ENCODE peak calls at places on chromosomes 11 and 22, in seven cellular contexts. U, Y, X, I, E, M and T are unnamed samples.

GRCh38 chr11:128620306-128621175 is 33.2 kb upstream of the ETS1 start:
- DNase-seq in U (no peak), Y (no peak), X (no peak), I (peak; percentile 33), E (no peak), M (no peak), T (no peak)

GRCh38 chr11:102111011-102111786 is 952 bp downstream of the YAP1 start:
- DNase-seq in U (no peak), Y (peak; percentile 76), X (no peak), I (peak; percentile 81), E (peak; percentile 58), M (peak; percentile 72), T (no peak)

GRCh38 chr11:115363921-115364320 is 140.3 kb downstream of the CADM1 start:
- DNase-seq in U (no peak), Y (no peak), X (no peak), I (peak; percentile 28), E (no peak), M (no peak), T (no peak)

GRCh38 chr22:35231585-35232084 is 25.7 kb upstream of the HMGXB4 start:
- DNase-seq in U (peak; percentile 47), Y (peak; percentile 77), X (peak; percentile 38), I (peak; percentile 55), E (no peak), M (peak; percentile 79), T (no peak)

GRCh38 chr11:19536131-19536530 is 176.5 kb upstream of the NAV2 start:
- DNase-seq in U (no peak), Y (no peak), X (no peak), I (no peak), E (no peak), M (no peak), T (no peak)

GRCh38 chr11:11499300-11499699 is 122.5 kb downstream of the GALNT18 start:
- DNase-seq in U (no peak), Y (no peak), X (no peak), I (no peak), E (no peak), M (no peak), T (no peak)

GRCh38 chr11:34566209-34566551 is 52.6 kb upstream of the ELF5 start:
- DNase-seq in U (no peak), Y (no peak), X (no peak), I (no peak), E (no peak), M (no peak), T (no peak)

GRCh38 chr22:22558972-22559603 is at the start of gene PRAME:
- DNase-seq in U (peak; percentile 50), Y (no peak), X (no peak), I (peak; percentile 13), E (no peak), M (peak; percentile 28), T (no peak)

GRCh38 chr11:102794382-102794781 is 3.6 kb downstream of the MMP1 start:
- DNase-seq in U (no peak), Y (no peak), X (no peak), I (peak; percentile 50), E (no peak), M (no peak), T (no peak)

GRCh38 chr11:46288451-46288850 is 11.0 kb downstream of the CREB3L1 start:
- DNase-seq in U (no peak), Y (no peak), X (no peak), I (no peak), E (no peak), M (no peak), T (no peak)

GRCh38 chr22:19109198-19110063 is 12.8 kb downstream of the DGCR2 start:
- DNase-seq in U (no peak), Y (peak; percentile 72), X (no peak), I (peak; percentile 64), E (peak; percentile 68), M (peak; percentile 58), T (no peak)

GRCh38 chr11:86145439-86146156 is 76.7 kb upstream of the PICALM start:
- DNase-seq in U (no peak), Y (no peak), X (peak; percentile 59), I (no peak), E (no peak), M (no peak), T (no peak)

GRCh38 chr11:120001161-120002135 is 136.5 kb downstream of the TRIM29 start:
- DNase-seq in U (no peak), Y (no peak), X (no peak), I (no peak), E (no peak), M (no peak), T (no peak)

GRCh38 chr11:116229581-116229980 is 543.2 kb downstream of the BUD13 start:
- DNase-seq in U (no peak), Y (no peak), X (no peak), I (no peak), E (no peak), M (no peak), T (no peak)

GRCh38 chr22:30668306-30668655 is 606 bp upstream of the DUSP18 start:
- DNase-seq in U (no peak), Y (no peak), X (no peak), I (no peak), E (no peak), M (no peak), T (no peak)

GRCh38 chr22:44330727-44331660 is 18.2 kb upstream of the SHISAL1 start:
- DNase-seq in U (no peak), Y (no peak), X (no peak), I (no peak), E (no peak), M (no peak), T (no peak)

GRCh38 chr11:121063728-121064127 is 37.3 kb upstream of the TECTA start:
- DNase-seq in U (no peak), Y (no peak), X (no peak), I (no peak), E (no peak), M (no peak), T (no peak)

GRCh38 chr22:47406180-47406723 is 643.8 kb downstream of the TBC1D22A start:
- DNase-seq in U (no peak), Y (no peak), X (no peak), I (no peak), E (no peak), M (no peak), T (no peak)

GRCh38 chr11:78654866-78655265 is 80.2 kb upstream of the NARS2 start:
- DNase-seq in U (no peak), Y (no peak), X (no peak), I (no peak), E (no peak), M (no peak), T (no peak)

GRCh38 chr22:23036684-23037428 is 33.5 kb upstream of the GNAZ start:
- DNase-seq in U (no peak), Y (no peak), X (no peak), I (peak; percentile 41), E (no peak), M (no peak), T (peak; percentile 10)

GRCh38 chr11:117807482-117808272 is 10.7 kb upstream of the DSCAML1 start:
- DNase-seq in U (no peak), Y (peak; percentile 48), X (no peak), I (peak; percentile 51), E (peak; percentile 89), M (peak; percentile 83), T (no peak)

GRCh38 chr11:44752727-44753126 is 26.0 kb downstream of the TSPAN18 start:
- DNase-seq in U (no peak), Y (no peak), X (no peak), I (no peak), E (no peak), M (no peak), T (no peak)

GRCh38 chr11:44753965-44754645 is 27.3 kb downstream of the TSPAN18 start:
- DNase-seq in U (no peak), Y (no peak), X (no peak), I (no peak), E (peak; percentile 43), M (no peak), T (no peak)

GRCh38 chr11:44755553-44756505 is 29.1 kb downstream of the TSPAN18 start:
- DNase-seq in U (no peak), Y (peak; percentile 20), X (no peak), I (no peak), E (peak; percentile 57), M (no peak), T (no peak)

GRCh38 chr11:44752262-44752661 is 25.5 kb downstream of the TSPAN18 start:
- DNase-seq in U (no peak), Y (no peak), X (no peak), I (no peak), E (no peak), M (no peak), T (no peak)

DNA sequence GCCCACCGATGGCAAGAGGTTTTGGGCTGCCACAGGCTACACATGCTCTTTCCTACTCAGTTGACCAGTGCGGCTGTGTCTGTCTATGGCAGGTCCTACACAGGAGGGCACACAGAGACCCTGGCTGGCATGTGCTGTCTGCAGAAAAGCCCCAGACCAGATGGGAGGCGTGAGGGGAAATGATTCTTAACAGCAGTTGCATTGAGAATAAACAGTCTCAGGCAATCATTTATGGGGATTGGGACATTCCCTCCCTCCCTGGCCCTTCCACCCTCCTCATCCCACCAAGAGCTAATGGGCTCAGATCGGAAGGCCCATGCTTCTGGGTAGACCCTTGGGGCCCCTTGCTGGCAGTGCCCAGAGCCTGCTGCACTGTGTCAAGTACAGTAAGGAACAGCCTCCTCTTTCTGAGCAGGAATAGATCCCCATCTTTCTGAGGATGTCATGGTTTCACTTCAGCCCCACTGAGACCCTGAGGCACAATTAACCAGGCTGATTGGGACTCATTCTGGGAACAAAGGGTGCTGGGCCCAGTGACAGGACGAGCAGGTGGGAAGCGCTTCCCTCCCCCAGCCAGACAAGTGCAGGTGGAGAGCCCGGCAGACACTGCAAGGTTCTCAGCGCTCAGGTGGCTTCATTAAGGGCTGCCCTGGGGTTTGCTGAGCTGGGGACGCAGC is 28.3 kb downstream of the TSPAN18 start:
- DNase-seq in U (no peak), Y (no peak), X (no peak), I (no peak), E (no peak), M (no peak), T (no peak)
- H3K27me3 ChIP-seq in U (peaks cover 4% of the 10 kb centered on the region), Y (no peaks in the 10 kb centered on the region), X (peaks cover 14% of the 10 kb centered on the region), I (peaks cover 11% of the 10 kb centered on the region), E (no peaks in the 10 kb centered on the region), M (no peaks in the 10 kb centered on the region), T (peaks cover 6% of the 10 kb centered on the region)

GRCh38 chr11:13487661-13488030 is 8.2 kb downstream of the PTH start:
- DNase-seq in U (no peak), Y (no peak), X (no peak), I (peak; percentile 3), E (no peak), M (peak; percentile 38), T (no peak)
- TF ChIP-seq CTCF in U (peak; percentile 69), Y (no peak), X (peak; percentile 11), I (peak; percentile 23), E (no peak), M (peak; percentile 59), T (peak; percentile 41)

DNA sequence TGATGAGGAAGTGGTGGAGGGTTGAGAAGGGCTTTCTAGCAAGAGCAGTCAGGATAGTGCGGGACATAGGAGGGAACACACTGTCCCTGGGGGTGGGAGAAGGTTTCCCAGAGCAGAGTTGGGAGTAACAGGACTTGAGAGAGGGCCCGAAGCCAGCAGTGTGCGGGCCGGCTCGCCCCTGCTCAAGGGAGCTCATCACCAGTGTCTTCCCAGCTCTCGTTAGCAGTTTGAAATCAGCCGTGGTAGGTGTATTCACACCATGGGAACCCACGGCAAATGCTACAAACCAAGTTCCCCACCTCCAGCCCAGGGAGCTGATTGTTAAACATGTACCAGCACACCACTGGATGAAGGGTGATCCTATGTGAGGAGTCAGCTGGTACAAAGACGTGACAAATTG is 66.2 kb upstream of the EIF3D start:
- DNase-seq in U (no peak), Y (no peak), X (no peak), I (no peak), E (no peak), M (no peak), T (no peak)
- H3K27me3 ChIP-seq in U (no peaks in the 10 kb centered on the region), Y (peaks cover 5% of the 10 kb centered on the region), X (peaks cover 30% of the 10 kb centered on the region), I (peaks cover 64% of the 10 kb centered on the region), E (peaks cover 66% of the 10 kb centered on the region), M (no peaks in the 10 kb centered on the region), T (peaks cover 33% of the 10 kb centered on the region)

GRCh38 chr11:77113382-77114088 is 10.9 kb downstream of the OMP start:
- DNase-seq in U (no peak), Y (no peak), X (no peak), I (peak; percentile 38), E (no peak), M (peak; percentile 56), T (no peak)
- TF ChIP-seq CTCF in U (peak; percentile 86), Y (no peak), X (peak; percentile 79), I (peak; percentile 64), E (peak; percentile 47), M (peak; percentile 51), T (peak; percentile 74)